ENCODE peak calls at places on chromosome 11, in five cellular contexts. N is non-pigmented ciliary epithelial cell, F is GDM1, U is left cardiac atrium, A is neuronal stem cell. M is an unnamed sample.
A peak's percentile ranks its signal among the peaks of the same experiment; 100 is the strongest.

GRCh38 chr11:27524155-27524554 is 17.6 kb upstream of the LIN7C start:
- DNase-seq in A (no peak), F (no peak), U (no peak), N (no peak), M (peak; percentile 42)

GRCh38 chr11:57230797-57231538 is 6.1 kb downstream of the APLNR start:
- DNase-seq in F (no peak), A (no peak), U (peak; percentile 37), N (no peak), M (peak; percentile 16)

GRCh38 chr11:813440-814096 is 3.8 kb downstream of the RPLP2 start:
- DNase-seq in F (no peak), N (no peak), A (no peak), U (no peak), M (no peak)

GRCh38 chr11:121763526-121763925 is 310.8 kb upstream of the SORL1-AS1 start:
- DNase-seq in F (no peak), N (no peak), A (no peak), U (no peak), M (no peak)

GRCh38 chr11:75867778-75868374 is 52.9 kb downstream of the UVRAG start:
- DNase-seq in N (no peak), U (no peak), F (peak; percentile 17), A (peak; percentile 31), M (peak; percentile 80)

GRCh38 chr11:116221351-116221750 is 551.4 kb downstream of the BUD13 start:
- DNase-seq in F (no peak), U (no peak), N (no peak), A (no peak), M (no peak)

GRCh38 chr11:44573333-44573732 is 7.9 kb downstream of the CD82 start:
- DNase-seq in F (no peak), U (no peak), A (no peak), N (no peak), M (no peak)

GRCh38 chr11:27571151-27571840 is 64.7 kb upstream of the LIN7C start:
- DNase-seq in N (peak; percentile 77), U (no peak), A (no peak), F (no peak), M (peak; percentile 64)

GRCh38 chr11:92332986-92333385 is 108.4 kb downstream of the FAT3 start:
- DNase-seq in U (no peak), N (no peak), F (no peak), A (no peak), M (no peak)

GRCh38 chr11:120304526-120304925 is 20.6 kb upstream of the TLCD5 start:
- DNase-seq in N (no peak), U (no peak), A (no peak), F (no peak), M (no peak)

M was measured in cardiac muscle cell.